ENCODE peak calls at places on chromosome 13, in seven cellular contexts. One of them, this sample, is unnamed.

GRCh38 chr13:38213307-38213706 is 136.3 kb upstream of the UFM1 start:
- DNase-seq in stimulated activated CD8-positive, alpha-beta memory T cell treated with anti-CD3 and anti-CD28 coated beads, Interleukin-15, amount 100 ng/mL, for 1 hour: no peak
- DNase-seq in stimulated activated CD4-positive, alpha-beta T cell treated with anti-CD3 and anti-CD28 coated beads, Interleukin-15, amount 100 ng/mL, for 24 hours: no peak
- DNase-seq in PC-3: peak; percentile 60
- DNase-seq in activated T-helper 1 cell treated with Interleukin-2 at 50 U/mL for 16 hours: no peak
- DNase-seq in naive thymus-derived CD8-positive, alpha-beta T cell: no peak
- DNase-seq in AG09319: no peak
- DNase-seq in this sample: no peak

GRCh38 chr13:112722433-112723250 is 32.8 kb downstream of the ATP11A start:
- DNase-seq in stimulated activated CD8-positive, alpha-beta memory T cell treated with anti-CD3 and anti-CD28 coated beads, Interleukin-15, amount 100 ng/mL, for 1 hour: no peak
- DNase-seq in stimulated activated CD4-positive, alpha-beta T cell treated with anti-CD3 and anti-CD28 coated beads, Interleukin-15, amount 100 ng/mL, for 24 hours: no peak
- DNase-seq in PC-3: peak; percentile 77
- DNase-seq in naive thymus-derived CD8-positive, alpha-beta T cell: no peak
- DNase-seq in AG09319: no peak
- DNase-seq in activated T-helper 1 cell treated with Interleukin-2 at 50 U/mL for 16 hours: no peak
- DNase-seq in this sample: no peak

GRCh38 chr13:98480915-98481510 is 95.9 kb downstream of the STK24 start:
- DNase-seq in stimulated activated CD4-positive, alpha-beta T cell treated with anti-CD3 and anti-CD28 coated beads, Interleukin-15, amount 100 ng/mL, for 24 hours: peak; percentile 63
- DNase-seq in AG09319: no peak
- DNase-seq in stimulated activated CD8-positive, alpha-beta memory T cell treated with anti-CD3 and anti-CD28 coated beads, Interleukin-15, amount 100 ng/mL, for 1 hour: no peak
- DNase-seq in naive thymus-derived CD8-positive, alpha-beta T cell: no peak
- DNase-seq in PC-3: no peak
- DNase-seq in activated T-helper 1 cell treated with Interleukin-2 at 50 U/mL for 16 hours: no peak
- DNase-seq in this sample: no peak

GRCh38 chr13:52749446-52749845 is 9.8 kb upstream of the CNMD start:
- DNase-seq in stimulated activated CD4-positive, alpha-beta T cell treated with anti-CD3 and anti-CD28 coated beads, Interleukin-15, amount 100 ng/mL, for 24 hours: no peak
- DNase-seq in stimulated activated CD8-positive, alpha-beta memory T cell treated with anti-CD3 and anti-CD28 coated beads, Interleukin-15, amount 100 ng/mL, for 1 hour: no peak
- DNase-seq in AG09319: no peak
- DNase-seq in activated T-helper 1 cell treated with Interleukin-2 at 50 U/mL for 16 hours: no peak
- DNase-seq in PC-3: no peak
- DNase-seq in naive thymus-derived CD8-positive, alpha-beta T cell: no peak
- DNase-seq in this sample: no peak

GRCh38 chr13:93991569-93991968 is 487.9 kb downstream of the DCT start:
- DNase-seq in activated T-helper 1 cell treated with Interleukin-2 at 50 U/mL for 16 hours: no peak
- DNase-seq in stimulated activated CD8-positive, alpha-beta memory T cell treated with anti-CD3 and anti-CD28 coated beads, Interleukin-15, amount 100 ng/mL, for 1 hour: no peak
- DNase-seq in AG09319: no peak
- DNase-seq in stimulated activated CD4-positive, alpha-beta T cell treated with anti-CD3 and anti-CD28 coated beads, Interleukin-15, amount 100 ng/mL, for 24 hours: no peak
- DNase-seq in naive thymus-derived CD8-positive, alpha-beta T cell: no peak
- DNase-seq in PC-3: no peak
- DNase-seq in this sample: no peak

GRCh38 chr13:35888327-35888940 is 242.7 kb downstream of the DCLK1 start:
- DNase-seq in AG09319: no peak
- DNase-seq in activated T-helper 1 cell treated with Interleukin-2 at 50 U/mL for 16 hours: no peak
- DNase-seq in stimulated activated CD8-positive, alpha-beta memory T cell treated with anti-CD3 and anti-CD28 coated beads, Interleukin-15, amount 100 ng/mL, for 1 hour: no peak
- DNase-seq in naive thymus-derived CD8-positive, alpha-beta T cell: no peak
- DNase-seq in PC-3: peak; percentile 20
- DNase-seq in stimulated activated CD4-positive, alpha-beta T cell treated with anti-CD3 and anti-CD28 coated beads, Interleukin-15, amount 100 ng/mL, for 24 hours: no peak
- DNase-seq in this sample: no peak

GRCh38 chr13:105377452-105377851 is 1158.0 kb downstream of the EFNB2 start:
- DNase-seq in PC-3: no peak
- DNase-seq in stimulated activated CD8-positive, alpha-beta memory T cell treated with anti-CD3 and anti-CD28 coated beads, Interleukin-15, amount 100 ng/mL, for 1 hour: no peak
- DNase-seq in naive thymus-derived CD8-positive, alpha-beta T cell: no peak
- DNase-seq in AG09319: no peak
- DNase-seq in activated T-helper 1 cell treated with Interleukin-2 at 50 U/mL for 16 hours: no peak
- DNase-seq in stimulated activated CD4-positive, alpha-beta T cell treated with anti-CD3 and anti-CD28 coated beads, Interleukin-15, amount 100 ng/mL, for 24 hours: no peak
- DNase-seq in this sample: no peak

GRCh38 chr13:101917833-101918755 is 465.6 kb downstream of the ITGBL1 start:
- DNase-seq in stimulated activated CD8-positive, alpha-beta memory T cell treated with anti-CD3 and anti-CD28 coated beads, Interleukin-15, amount 100 ng/mL, for 1 hour: no peak
- DNase-seq in naive thymus-derived CD8-positive, alpha-beta T cell: no peak
- DNase-seq in activated T-helper 1 cell treated with Interleukin-2 at 50 U/mL for 16 hours: no peak
- DNase-seq in AG09319: no peak
- DNase-seq in stimulated activated CD4-positive, alpha-beta T cell treated with anti-CD3 and anti-CD28 coated beads, Interleukin-15, amount 100 ng/mL, for 24 hours: no peak
- DNase-seq in PC-3: no peak
- DNase-seq in this sample: no peak

GRCh38 chr13:97125810-97126738 is 96.1 kb upstream of the MBNL2 start:
- DNase-seq in stimulated activated CD8-positive, alpha-beta memory T cell treated with anti-CD3 and anti-CD28 coated beads, Interleukin-15, amount 100 ng/mL, for 1 hour: no peak
- DNase-seq in activated T-helper 1 cell treated with Interleukin-2 at 50 U/mL for 16 hours: no peak
- DNase-seq in naive thymus-derived CD8-positive, alpha-beta T cell: no peak
- DNase-seq in PC-3: peak; percentile 61
- DNase-seq in stimulated activated CD4-positive, alpha-beta T cell treated with anti-CD3 and anti-CD28 coated beads, Interleukin-15, amount 100 ng/mL, for 24 hours: peak; percentile 31
- DNase-seq in AG09319: no peak
- DNase-seq in this sample: no peak

GRCh38 chr13:77028202-77028601 is 1.2 kb upstream of the FBXL3 start:
- DNase-seq in naive thymus-derived CD8-positive, alpha-beta T cell: no peak
- DNase-seq in PC-3: no peak
- DNase-seq in activated T-helper 1 cell treated with Interleukin-2 at 50 U/mL for 16 hours: no peak
- DNase-seq in stimulated activated CD4-positive, alpha-beta T cell treated with anti-CD3 and anti-CD28 coated beads, Interleukin-15, amount 100 ng/mL, for 24 hours: no peak
- DNase-seq in stimulated activated CD8-positive, alpha-beta memory T cell treated with anti-CD3 and anti-CD28 coated beads, Interleukin-15, amount 100 ng/mL, for 1 hour: no peak
- DNase-seq in AG09319: no peak
- DNase-seq in this sample: no peak

This sample was measured in activated effector memory CD4-positive, alpha-beta T cell treated with Interleukin-2 at 50 U/mL for 16 hours.